ENCODE peak calls at places on chromosomes 6 and 20, in ten cellular contexts. A is OCI-LY7, I is SK-N-SH, O is GM23338, F is IMR-90, Q is H1, L is fibroblast of lung, S is neuronal stem cell, G is hepatocyte, R is PC-3. K is an unnamed sample.
A peak's percentile ranks its signal among the peaks of the same experiment; 100 is the strongest.

GRCh38 chr6:14968056-14968643 is 277.7 kb upstream of the JARID2 start:
- DNase-seq in O (no peak), G (no peak), F (no peak), L (no peak), A (no peak), I (no peak), R (no peak), S (no peak), Q (no peak), K (no peak)

GRCh38 chr20:25553819-25554296 is 31.5 kb downstream of the NINL start:
- DNase-seq in F (peak; percentile 67), Q (no peak), O (no peak), A (no peak), R (no peak), I (peak; percentile 88), G (peak; percentile 69), L (peak; percentile 63), S (no peak), K (peak; percentile 40)

GRCh38 chr20:63966172-63966943 is 3.4 kb downstream of the ZNF512B start:
- DNase-seq in L (no peak), S (no peak), A (no peak), R (no peak), G (no peak), Q (no peak), I (no peak), O (no peak), F (no peak), K (no peak)

GRCh38 chr20:34233687-34234086 is 7.5 kb upstream of the ASIP start:
- DNase-seq in O (no peak), I (no peak), F (no peak), A (no peak), S (no peak), Q (no peak), R (no peak), L (no peak), G (no peak), K (no peak)

GRCh38 chr6:170177383-170178265 is 113.3 kb downstream of the DLL1 start:
- DNase-seq in O (no peak), L (no peak), G (no peak), F (no peak), R (no peak), A (no peak), Q (no peak), I (peak; percentile 42), S (no peak), K (no peak)

GRCh38 chr6:146546440-146546839 is 2.8 kb downstream of the RAB32 start:
- DNase-seq in I (no peak), S (no peak), G (peak; percentile 44), F (peak; percentile 94), Q (no peak), O (peak; percentile 11), A (no peak), L (peak; percentile 93), R (peak; percentile 87), K (peak; percentile 64)

GRCh38 chr6:11766589-11767450 is 11.8 kb downstream of the ADTRP start:
- DNase-seq in I (no peak), A (no peak), Q (no peak), R (peak; percentile 95), O (no peak), L (peak; percentile 93), S (no peak), F (peak; percentile 98), G (peak; percentile 70), K (peak; percentile 94)

GRCh38 chr6:170516783-170517616 is 36.1 kb downstream of the PSMB1 start:
- DNase-seq in G (peak; percentile 80), L (peak; percentile 81), F (peak; percentile 78), S (peak; percentile 36), A (peak; percentile 74), I (peak; percentile 60), Q (no peak), O (peak; percentile 84), R (peak; percentile 63), K (peak; percentile 59)

GRCh38 chr6:25025248-25025918 is 89.6 kb upstream of the RIPOR2 start:
- DNase-seq in L (no peak), R (no peak), A (no peak), G (no peak), O (no peak), Q (no peak), I (no peak), S (no peak), F (no peak), K (no peak)

GRCh38 chr6:25028346-25028745 is 92.6 kb upstream of the RIPOR2 start:
- DNase-seq in Q (no peak), A (no peak), R (no peak), O (no peak), G (no peak), S (no peak), F (no peak), L (no peak), I (no peak), K (no peak)

GRCh38 chr6:25025919-25026301 is 90.2 kb upstream of the RIPOR2 start:
- DNase-seq in L (no peak), Q (no peak), R (no peak), O (no peak), F (peak; percentile 22), A (no peak), S (no peak), G (no peak), I (no peak), K (no peak)

GRCh38 chr6:25027221-25027916 is 91.6 kb upstream of the RIPOR2 start:
- DNase-seq in I (no peak), F (no peak), G (no peak), S (no peak), Q (no peak), A (no peak), R (no peak), L (no peak), O (peak; percentile 69), K (no peak)

DNA sequence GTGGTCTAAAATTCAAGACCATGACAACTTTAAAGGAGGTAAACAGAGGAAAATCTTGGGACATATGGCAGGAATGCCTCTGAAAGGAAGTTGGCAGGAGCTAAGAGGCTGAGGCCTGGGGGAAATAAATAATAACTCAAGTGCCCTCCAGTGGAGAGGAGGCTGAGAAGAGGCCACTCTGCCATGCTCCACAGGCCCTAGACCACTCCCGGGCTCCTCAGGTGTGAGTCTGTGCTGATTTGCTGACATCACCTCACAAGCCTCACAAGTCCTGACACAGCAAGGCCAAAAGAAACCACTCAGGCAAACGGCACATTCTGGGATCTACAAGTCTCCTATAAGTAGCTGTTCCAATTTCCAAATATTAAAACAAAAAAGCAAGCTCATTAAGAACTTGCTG is 91.0 kb upstream of the RIPOR2 start:
- DNase-seq in F (no peak), Q (no peak), S (no peak), G (no peak), R (no peak), I (no peak), O (no peak), L (no peak), A (peak; percentile 38), K (no peak)
- H2AFZ ChIP-seq in F (no peak overlapping the region), Q (peak overlapping the region; percentile 42), S (no peak overlapping the region), G (no peak overlapping the region), R (no peak overlapping the region), I (peak overlapping the region; percentile 63), O (peak overlapping the region; percentile 83), L (no peak overlapping the region), A (peak overlapping the region; percentile 35), K (no peak overlapping the region)

GRCh38 chr6:129647044-129647443 is 62.9 kb downstream of the ARHGAP18 start:
- DNase-seq in I (no peak), G (no peak), F (no peak), O (no peak), Q (no peak), R (no peak), L (no peak), A (no peak), S (no peak), K (no peak)

GRCh38 chr6:129646617-129647016 is 63.4 kb downstream of the ARHGAP18 start:
- DNase-seq in R (no peak), G (no peak), L (peak; percentile 57), Q (no peak), O (no peak), S (no peak), I (no peak), A (no peak), F (peak; percentile 27), K (no peak)

GRCh38 chr6:129646140-129646569 is 63.8 kb downstream of the ARHGAP18 start:
- DNase-seq in A (no peak), I (no peak), L (no peak), G (no peak), R (no peak), S (no peak), Q (no peak), O (no peak), F (no peak), K (no peak)

GRCh38 chr6:129644567-129645015 is 65.4 kb downstream of the ARHGAP18 start:
- DNase-seq in L (peak; percentile 53), Q (no peak), O (no peak), S (no peak), I (no peak), R (no peak), A (no peak), G (no peak), F (peak; percentile 76), K (peak; percentile 96)

GRCh38 chr6:129645371-129646139 is 64.4 kb downstream of the ARHGAP18 start:
- DNase-seq in Q (no peak), A (no peak), O (no peak), R (peak; percentile 54), G (no peak), L (peak; percentile 66), F (no peak), I (no peak), S (no peak), K (peak; percentile 76)
- H2AFZ ChIP-seq in Q (no peak overlapping the region), A (no peak overlapping the region), O (no peak overlapping the region), R (no peak overlapping the region), G (no peak overlapping the region), L (no peak overlapping the region), F (no peak overlapping the region), I (no peak overlapping the region), S (peak overlapping the region; percentile 13), K (peak overlapping the region; percentile 34)

GRCh38 chr20:43926287-43926686 is 11.6 kb downstream of the TOX2 start:
- DNase-seq in I (no peak), L (no peak), G (no peak), Q (no peak), F (no peak), O (no peak), A (no peak), S (no peak), R (no peak), K (no peak)
- H2AFZ ChIP-seq in I (no peak overlapping the region), L (no peak overlapping the region), G (no peak overlapping the region), Q (no peak overlapping the region), F (no peak overlapping the region), O (no peak overlapping the region), A (no peak overlapping the region), S (no peak overlapping the region), R (no peak overlapping the region), K (no peak overlapping the region)

GRCh38 chr6:99427988-99428387 is 2.9 kb upstream of the PNISR start:
- DNase-seq in O (no peak), F (no peak), L (no peak), A (no peak), Q (no peak), G (no peak), I (no peak), S (no peak), R (no peak), K (no peak)

GRCh38 chr6:99424022-99424421 is 1.1 kb downstream of the PNISR start:
- DNase-seq in L (no peak), Q (no peak), R (no peak), O (no peak), A (no peak), F (no peak), S (no peak), G (no peak), I (no peak), K (no peak)

GRCh38 chr6:99425647-99426453 is 742 bp upstream of the PNISR start:
- DNase-seq in L (peak; percentile 96), I (peak; percentile 58), A (peak; percentile 83), Q (peak; percentile 87), S (peak; percentile 87), F (peak; percentile 89), R (peak; percentile 70), G (peak; percentile 91), O (peak; percentile 95), K (peak; percentile 83)

GRCh38 chr6:99424761-99425646 is at the start of gene PNISR:
- DNase-seq in Q (peak; percentile 82), R (peak; percentile 92), O (peak; percentile 99), I (peak; percentile 86), L (peak; percentile 99), F (peak; percentile 99), G (peak; percentile 97), S (peak; percentile 95), A (peak; percentile 99), K (peak; percentile 99)

DNA sequence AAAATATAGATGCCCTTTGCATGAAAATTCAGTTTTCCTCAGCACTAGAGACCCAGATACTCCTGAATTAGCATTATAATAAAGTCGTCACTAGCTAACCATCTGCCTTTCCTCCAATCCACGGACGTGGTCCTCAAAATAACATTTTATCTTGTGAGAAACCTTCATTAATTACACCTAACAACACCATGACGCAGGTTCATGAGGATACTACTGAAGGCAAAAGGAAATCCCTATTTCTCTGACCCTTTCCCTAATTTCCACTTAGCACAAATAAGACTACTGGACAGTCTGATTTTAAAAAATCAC is 1.3 kb upstream of the PNISR start:
- DNase-seq in O (peak; percentile 51), S (no peak), L (peak; percentile 26), R (no peak), I (no peak), F (no peak), G (no peak), Q (no peak), A (no peak), K (no peak)
- H2AFZ ChIP-seq in O (no peak overlapping the region), S (peak overlapping the region; percentile 81), L (peak overlapping the region; percentile 4), R (peak overlapping the region; percentile 88), I (peak overlapping the region; percentile 75), F (no peak overlapping the region), G (peak overlapping the region; percentile 85), Q (no peak overlapping the region), A (peak overlapping the region; percentile 96), K (peak overlapping the region; percentile 62)